ENCODE peak calls at places on chromosomes 11 and 22, in nine cellular contexts. X, C, Z, M, T, H, J, O and A are unnamed samples.

GRCh38 chr22:44289429-44290171 is 23.2 kb downstream of the SHISAL1 start:
- ATAC-seq in O (no peak), C (no peak), H (no peak), T (peak), X (no peak), J (no peak), M (no peak), Z (no peak), A (no peak)

GRCh38 chr22:50016988-50017700 is 4.6 kb upstream of the IL17REL start:
- ATAC-seq in M (no peak), Z (peak), O (peak), C (no peak), T (no peak), X (peak), H (peak), J (no peak), A (no peak)

GRCh38 chr11:74583024-74583624 is 9.3 kb upstream of the POLD3 start:
- ATAC-seq in T (no peak), J (no peak), C (no peak), Z (no peak), O (no peak), H (no peak), X (no peak), M (no peak), A (no peak)

GRCh38 chr11:78202733-78203167 is 14.0 kb downstream of the USP35 start:
- ATAC-seq in J (peak), X (peak), M (peak), C (no peak), T (no peak), O (peak), Z (peak), H (peak), A (no peak)

GRCh38 chr11:115247404-115247803 is 256.8 kb downstream of the CADM1 start:
- ATAC-seq in C (no peak), X (no peak), M (no peak), H (no peak), O (no peak), T (no peak), J (no peak), Z (no peak), A (no peak)

GRCh38 chr11:109984634-109985289 is 108.4 kb upstream of the ZC3H12C start:
- ATAC-seq in Z (peak), M (peak), X (peak), J (no peak), O (no peak), H (peak), T (no peak), C (no peak), A (peak)

GRCh38 chr11:61004841-61005240 is 33.4 kb downstream of the CD6 start:
- ATAC-seq in X (peak), T (no peak), H (peak), Z (peak), C (no peak), O (peak), J (peak), M (no peak), A (no peak)

GRCh38 chr11:19093976-19094375 is 23.0 kb upstream of the ZDHHC13 start:
- ATAC-seq in J (no peak), O (no peak), Z (no peak), H (no peak), M (no peak), T (no peak), C (no peak), X (no peak), A (no peak)

GRCh38 chr11:70399681-70400112 is 1.4 kb downstream of the CTTN start:
- ATAC-seq in H (peak), C (peak), Z (no peak), M (peak), T (peak), O (peak), J (no peak), X (no peak), A (peak)

GRCh38 chr11:114775849-114776621 is 97.7 kb downstream of the NXPE2 start:
- ATAC-seq in O (no peak), J (no peak), M (no peak), X (no peak), T (no peak), H (no peak), C (peak), Z (no peak), A (peak)

GRCh38 chr22:43185860-43186261 is 1.1 kb downstream of the TTLL12 start:
- ATAC-seq in O (no peak), H (no peak), C (peak), Z (no peak), T (peak), M (peak), X (no peak), J (no peak), A (no peak)

GRCh38 chr22:33325232-33326004 is 267.2 kb upstream of the SYN3 start:
- ATAC-seq in J (no peak), M (no peak), C (peak), T (no peak), Z (no peak), O (no peak), X (no peak), H (no peak), A (no peak)

GRCh38 chr11:72079776-72080325 is 491 bp downstream of the NUMA1 start:
- ATAC-seq in Z (no peak), O (no peak), C (peak), J (peak), M (peak), T (no peak), H (peak), X (no peak), A (no peak)

GRCh38 chr11:72930011-72930410 is 115.8 kb downstream of the ATG16L2 start:
- ATAC-seq in J (no peak), X (no peak), C (peak), H (no peak), T (peak), O (no peak), M (no peak), Z (no peak), A (no peak)

GRCh38 chr11:117836077-117836960 is 11.8 kb upstream of the FXYD2 start:
- ATAC-seq in C (no peak), O (no peak), J (no peak), M (no peak), T (no peak), X (no peak), Z (no peak), H (no peak), A (peak)

GRCh38 chr11:21133722-21134121 is 464.3 kb downstream of the NELL1 start:
- ATAC-seq in M (peak), O (no peak), H (no peak), Z (no peak), J (no peak), X (no peak), T (no peak), C (no peak), A (no peak)

GRCh38 chr11:35045219-35045819 is 93.7 kb upstream of the CD44 start:
- ATAC-seq in O (peak), T (no peak), J (peak), C (no peak), H (peak), M (peak), Z (peak), X (peak), A (no peak)

GRCh38 chr11:10305262-10305963 is 540 bp downstream of the ADM start:
- ATAC-seq in M (no peak), T (peak), J (peak), X (no peak), H (no peak), C (no peak), Z (peak), O (no peak), A (no peak)

GRCh38 chr22:22999473-22999872 is 70.8 kb upstream of the GNAZ start:
- ATAC-seq in J (no peak), Z (no peak), H (no peak), M (no peak), O (no peak), T (no peak), C (no peak), X (no peak), A (no peak)

GRCh38 chr11:123616505-123617198 is 37.8 kb downstream of the SCN3B start:
- ATAC-seq in C (peak), H (no peak), Z (no peak), J (no peak), O (no peak), M (peak), T (no peak), X (no peak), A (peak)

GRCh38 chr11:11407738-11408084 is 54.7 kb upstream of the CSNK2A3 start:
- ATAC-seq in O (no peak), J (no peak), Z (no peak), C (no peak), M (no peak), H (no peak), X (no peak), T (no peak), A (no peak)

GRCh38 chr11:87219266-87219665 is 181.5 kb downstream of the TMEM135 start:
- ATAC-seq in T (peak), C (peak), J (peak), Z (peak), M (no peak), X (peak), H (peak), O (no peak), A (no peak)

GRCh38 chr11:116167706-116168458 is 604.9 kb downstream of the BUD13 start:
- ATAC-seq in T (peak), O (no peak), M (no peak), H (no peak), C (no peak), X (no peak), Z (no peak), J (no peak), A (no peak)

GRCh38 chr11:110918351-110918750 is 206.1 kb upstream of the ARHGAP20 start:
- ATAC-seq in Z (no peak), M (no peak), T (no peak), H (no peak), J (no peak), C (no peak), X (no peak), O (no peak), A (no peak)

GRCh38 chr11:119236490-119236889 is 30.4 kb downstream of the CBL start:
- ATAC-seq in Z (peak), X (peak), H (no peak), T (no peak), C (no peak), J (no peak), M (no peak), O (peak), A (no peak)

GRCh38 chr22:24996420-24996952 is 44.0 kb downstream of the KIAA1671 start:
- ATAC-seq in C (peak), T (peak), X (no peak), H (no peak), Z (no peak), O (no peak), M (peak), J (no peak), A (peak)

GRCh38 chr11:120869516-120870011 is 154.3 kb upstream of the TBCEL start:
- ATAC-seq in O (no peak), H (no peak), X (no peak), Z (no peak), C (no peak), T (no peak), M (no peak), J (no peak), A (no peak)

GRCh38 chr11:68470304-68470811 is 9.8 kb downstream of the PPP6R3 start:
- ATAC-seq in C (peak), T (peak), M (no peak), Z (no peak), J (no peak), X (no peak), H (no peak), O (peak), A (no peak)

GRCh38 chr22:49954354-49954753 is 6.2 kb upstream of the PIM3 start:
- ATAC-seq in J (no peak), O (no peak), T (no peak), C (peak), X (no peak), M (peak), H (no peak), Z (no peak), A (no peak)

GRCh38 chr11:118436639-118437045 is 350 bp downstream of the KMT2A start:
- ATAC-seq in O (peak), Z (peak), M (peak), T (no peak), X (peak), H (peak), C (no peak), J (no peak), A (peak)

GRCh38 chr22:38260760-38261477 is 11.9 kb downstream of the TMEM184B start:
- ATAC-seq in Z (no peak), M (no peak), T (no peak), J (no peak), X (no peak), C (no peak), H (peak), O (no peak), A (peak)

GRCh38 chr11:4704790-4705334 is 278 bp downstream of the MMP26 start:
- ATAC-seq in O (no peak), M (no peak), J (no peak), Z (no peak), T (peak), X (no peak), C (no peak), H (no peak), A (no peak)

GRCh38 chr11:75523189-75523588 is 2.6 kb downstream of the GDPD5 start:
- ATAC-seq in Z (no peak), C (no peak), J (no peak), M (no peak), H (no peak), X (no peak), O (no peak), T (no peak), A (no peak)

GRCh38 chr11:7576671-7577225 is 62.9 kb downstream of the PPFIBP2 start:
- ATAC-seq in M (peak), C (peak), H (no peak), J (no peak), Z (no peak), T (no peak), O (no peak), X (no peak), A (peak)

GRCh38 chr11:36488096-36488495 is 22.0 kb downstream of the TRAF6 start:
- ATAC-seq in O (no peak), H (peak), T (no peak), J (peak), M (no peak), C (no peak), X (peak), Z (no peak), A (no peak)